ENCODE peak calls at places on chromosomes 5 and 9, in nine cellular contexts. B is tibial nerve, W is HepG2, Z is transverse colon, Q is ovary, C is stomach, P is A549, Y is esophagus muscularis mucosa, G is H1. I is an unnamed sample. For H3K4me1, the result is how much of the 10 kb centered on the place peaks cover.

GRCh38 chr5:119315516-119315949 is 40.3 kb upstream of the TNFAIP8 start:
- DNase-seq in Y (no peak), C (no peak), W (peak), Q (no peak), Z (no peak), P (peak), B (peak), G (no peak), I (no peak)

GRCh38 chr5:77669677-77670076 is 31.2 kb upstream of the OTP start:
- DNase-seq in C (no peak), G (no peak), Q (no peak), Z (no peak), Y (no peak), B (no peak), W (no peak), P (no peak), I (no peak)

GRCh38 chr5:44747396-44747795 is 61.4 kb upstream of the MRPS30 start:
- DNase-seq in C (no peak), G (no peak), P (no peak), Y (no peak), Q (no peak), W (no peak), B (no peak), Z (no peak), I (no peak)

GRCh38 chr5:100595152-100595811 is 60.1 kb downstream of the FAM174A start:
- DNase-seq in Q (no peak), P (peak), Y (no peak), G (no peak), Z (peak), B (no peak), C (peak), W (peak), I (no peak)

GRCh38 chr5:122170630-122171029 is 41.3 kb downstream of the ZNF474 start:
- DNase-seq in W (no peak), G (no peak), C (no peak), Y (no peak), Z (no peak), B (no peak), P (no peak), Q (no peak), I (no peak)

GRCh38 chr5:10563940-10564837 is at the start of gene ANKRD33B:
- DNase-seq in Z (peak), Y (no peak), Q (peak), B (no peak), G (no peak), C (peak), P (peak), W (peak), I (peak)

GRCh38 chr5:139454568-139455290 is 7.8 kb downstream of the ECSCR start:
- DNase-seq in G (no peak), Y (no peak), Z (no peak), P (no peak), C (no peak), Q (peak), W (no peak), B (no peak), I (no peak)

GRCh38 chr5:141439411-141440141 is 9.3 kb downstream of the PCDHGA12 start:
- DNase-seq in C (no peak), W (no peak), Y (no peak), B (no peak), Q (no peak), Z (no peak), G (no peak), P (no peak), I (no peak)

GRCh38 chr9:77710965-77711657 is 63.0 kb upstream of the GNA14 start:
- DNase-seq in Z (no peak), P (no peak), Q (no peak), Y (no peak), G (no peak), C (no peak), W (no peak), B (no peak), I (no peak)

GRCh38 chr5:143879646-143880045 is 67.7 kb downstream of the HMHB1 start:
- DNase-seq in G (no peak), C (no peak), W (peak), Z (no peak), Y (no peak), B (no peak), Q (no peak), P (no peak), I (no peak)

GRCh38 chr9:97531750-97532383 is 30.4 kb downstream of the TMOD1 start:
- DNase-seq in W (no peak), Z (no peak), Q (no peak), G (no peak), B (no peak), C (no peak), P (no peak), Y (no peak), I (no peak)

GRCh38 chr5:151811593-151812321 is 40.0 kb downstream of the G3BP1 start:
- DNase-seq in G (no peak), W (no peak), P (no peak), Z (no peak), B (no peak), Y (no peak), C (no peak), Q (no peak), I (no peak)

GRCh38 chr5:79582186-79582585 is 30.1 kb upstream of the TENT2 start:
- DNase-seq in C (no peak), Q (no peak), W (no peak), P (no peak), Z (no peak), Y (no peak), B (no peak), G (no peak), I (no peak)

GRCh38 chr5:38234737-38235136 is 23.6 kb upstream of the EGFLAM start:
- DNase-seq in Y (no peak), C (no peak), P (no peak), Z (no peak), G (no peak), Q (no peak), B (no peak), W (no peak), I (no peak)

GRCh38 chr9:18791074-18791473 is 241.9 kb downstream of the SAXO1 start:
- DNase-seq in Y (peak), W (peak), P (peak), B (no peak), Z (no peak), Q (no peak), G (peak), C (no peak), I (no peak)

GRCh38 chr9:6562194-6562593 is 83.3 kb downstream of the GLDC start:
- DNase-seq in W (no peak), Y (no peak), Z (no peak), Q (no peak), B (no peak), G (no peak), C (no peak), P (no peak), I (no peak)

GRCh38 chr5:179313849-179314521 is 31.3 kb downstream of the ADAMTS2 start:
- DNase-seq in P (no peak), Y (no peak), Z (peak), G (no peak), C (peak), Q (peak), W (no peak), B (peak), I (peak)

GRCh38 chr9:69513291-69513690 is 158.9 kb downstream of the APBA1 start:
- DNase-seq in Q (no peak), P (no peak), Y (peak), G (no peak), C (no peak), B (no peak), Z (no peak), W (no peak), I (no peak)

GRCh38 chr9:95852059-95853032 is 23.1 kb upstream of the ERCC6L2 start:
- DNase-seq in Y (no peak), C (no peak), W (no peak), Z (no peak), B (no peak), G (no peak), P (peak), Q (no peak), I (no peak)

GRCh38 chr9:87567047-87567446 is 69.4 kb downstream of the DAPK1 start:
- DNase-seq in B (no peak), Q (no peak), Z (no peak), Y (no peak), W (no peak), P (no peak), C (peak), G (no peak), I (no peak)

GRCh38 chr9:78676623-78677022 is 379.7 kb downstream of the PSAT1 start:
- DNase-seq in P (no peak), G (no peak), W (no peak), Z (no peak), Q (no peak), B (no peak), Y (no peak), C (no peak), I (no peak)

GRCh38 chr9:108552459-108553040 is 303.2 kb downstream of the ACTL7B start:
- DNase-seq in B (no peak), Y (peak), Z (peak), C (peak), P (peak), Q (no peak), W (no peak), G (no peak), I (no peak)

GRCh38 chr5:113264061-113264460 is 170.7 kb downstream of the TSSK1B start:
- DNase-seq in Y (no peak), P (no peak), W (no peak), Q (no peak), Z (no peak), G (no peak), C (no peak), B (no peak), I (no peak)

GRCh38 chr9:130288393-130288792 is 22.8 kb downstream of the HMCN2 start:
- DNase-seq in W (no peak), Z (no peak), Y (no peak), G (no peak), P (no peak), Q (peak), C (no peak), B (no peak), I (no peak)

GRCh38 chr9:18893491-18893890 is 139.5 kb downstream of the SAXO1 start:
- DNase-seq in P (no peak), Y (no peak), B (no peak), Z (no peak), W (no peak), Q (no peak), C (no peak), G (no peak), I (no peak)

DNA sequence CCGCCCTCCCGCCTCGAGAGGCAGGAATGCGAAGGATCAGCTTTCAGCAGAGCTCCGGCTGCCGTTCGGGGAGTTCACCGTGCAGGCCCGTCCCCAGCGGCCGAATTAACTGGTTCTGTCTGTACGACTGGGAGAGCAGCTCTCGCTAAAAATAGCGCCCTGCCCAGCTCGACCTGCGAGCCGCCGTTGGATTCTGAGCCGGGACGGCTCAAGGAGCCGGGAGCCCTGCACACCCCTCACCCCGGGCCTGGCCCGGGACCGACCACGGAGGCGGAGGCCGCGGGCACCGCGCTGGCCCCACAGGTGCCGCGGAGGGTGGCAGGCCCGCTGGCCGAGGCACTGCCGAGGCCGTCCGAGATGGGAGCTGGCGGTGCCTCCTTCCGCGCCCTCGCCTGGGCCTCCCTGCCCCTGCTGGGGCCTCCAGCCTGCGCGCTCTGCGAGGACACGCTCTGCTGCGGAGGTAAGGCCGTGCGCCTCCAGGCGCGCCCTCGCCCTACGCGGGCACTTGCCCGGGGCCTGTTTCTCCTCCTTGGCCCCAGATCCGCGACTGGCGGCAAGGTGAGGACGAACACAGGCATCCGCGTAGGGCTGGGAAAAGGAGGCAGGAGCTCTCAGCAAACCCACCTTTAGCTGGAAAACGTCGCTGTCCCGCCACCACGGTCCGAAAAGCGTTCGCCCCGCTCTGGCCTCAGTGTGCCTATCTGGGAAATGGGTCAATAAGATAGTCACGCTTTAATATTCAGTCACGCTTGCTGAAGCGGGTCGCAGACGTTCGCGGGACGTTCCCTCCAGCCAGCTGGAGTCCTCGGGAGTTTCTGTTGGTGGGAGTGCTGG is 53.0 kb upstream of the DAB2IP start:
- DNase-seq in Z (peak), C (peak), W (no peak), G (peak), B (no peak), P (no peak), Y (no peak), Q (peak), I (peak)
- TF ChIP-seq POLR2A in Z (no peak), C (no peak), W (no peak), G (peak), B (no peak), P (no peak), Y (peak), Q (no peak), I (no peak)

DNA sequence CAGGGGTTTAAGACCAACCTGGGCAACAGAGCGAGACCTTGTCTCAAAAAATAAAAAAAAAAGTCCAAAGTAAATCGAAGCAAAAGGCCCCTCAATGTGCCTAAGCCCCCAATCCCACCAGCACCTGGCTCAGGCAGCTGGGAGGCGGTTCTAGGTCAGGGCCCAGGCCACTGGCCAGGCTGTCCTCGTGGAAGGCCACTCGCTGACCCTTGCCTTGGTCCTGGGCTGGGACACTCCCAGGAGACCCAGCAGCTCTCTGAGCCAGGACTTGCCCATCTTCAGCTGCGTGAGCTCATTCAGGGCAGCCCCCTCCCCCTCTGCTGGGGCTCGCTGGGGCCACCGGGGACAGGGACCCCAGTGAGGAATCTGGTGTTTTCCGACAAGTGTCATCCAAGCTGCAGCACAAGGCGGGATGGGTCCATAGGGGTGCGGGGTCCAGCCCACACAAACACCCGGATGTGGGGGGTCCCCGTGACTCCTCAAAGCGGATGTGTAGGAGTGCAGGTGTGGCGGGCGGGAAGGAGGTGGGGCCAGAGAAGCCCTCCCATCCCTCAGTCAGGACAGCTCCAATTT is 4.0 kb downstream of the AGPAT2 start:
- DNase-seq in P (no peak), W (no peak), Y (no peak), B (no peak), Z (no peak), Q (no peak), G (no peak), C (no peak), I (no peak)
- H3K4me1 ChIP-seq in P (under half), W (half or more), Y (under half), B (under half), Z (under half), Q (under half), G (under half), C (under half), I (under half)

GRCh38 chr5:150394103-150394502 is 18.6 kb downstream of the CD74 start:
- DNase-seq in Z (no peak), Q (no peak), G (no peak), W (no peak), Y (no peak), C (no peak), P (no peak), B (no peak), I (no peak)
- TF ChIP-seq EP300 in Z (no peak), Q (no peak), G (no peak), W (no peak), Y (no peak), C (no peak), P (no peak), B (no peak), I (no peak)

DNA sequence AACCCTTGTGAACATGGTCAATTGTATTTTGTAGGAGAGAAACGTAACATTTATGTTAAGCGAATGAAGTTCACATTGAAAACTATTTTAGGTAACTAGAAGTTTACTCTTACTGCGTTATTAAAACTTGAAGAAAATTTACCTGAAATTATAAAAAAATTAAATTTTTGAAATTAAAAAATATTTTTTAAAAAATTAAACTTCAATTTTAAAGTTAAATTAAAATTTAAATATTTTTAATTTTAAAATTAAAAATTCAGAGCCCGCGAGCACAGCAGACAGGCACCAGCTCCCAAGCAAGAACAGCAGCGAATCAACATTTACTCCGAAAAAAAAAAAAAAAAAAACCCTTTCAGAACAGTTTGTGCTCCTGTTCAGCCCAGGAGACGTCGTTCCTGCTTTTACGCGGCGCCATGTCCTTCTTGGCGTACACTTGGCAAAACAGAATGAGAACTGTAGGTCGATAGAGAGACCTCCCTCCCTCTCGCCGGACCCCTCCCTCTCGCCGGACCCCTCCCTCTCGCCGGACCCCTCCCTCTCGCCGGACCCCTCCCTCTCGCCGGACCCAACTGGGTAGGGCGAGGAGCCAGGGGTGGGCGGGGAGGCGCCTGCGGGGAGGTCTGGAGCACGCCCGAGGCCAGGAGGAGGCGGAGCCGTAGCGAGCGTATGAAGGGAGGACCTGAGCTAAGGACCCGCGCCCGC is 235.9 kb downstream of the ROR2 start:
- DNase-seq in B (no peak), Y (no peak), G (peak), C (peak), P (peak), Q (peak), Z (peak), W (no peak), I (no peak)
- TF ChIP-seq POLR2A in B (no peak), Y (no peak), G (peak), C (no peak), P (no peak), Q (no peak), Z (no peak), W (no peak), I (no peak)

GRCh38 chr9:127802576-127803443 is at the start of gene FPGS:
- DNase-seq in P (peak), Q (peak), Z (peak), C (peak), G (peak), B (peak), Y (peak), W (peak), I (peak)
- H3K4me1 ChIP-seq in P (under half), Q (under half), Z (under half), C (under half), G (under half), B (under half), Y (under half), W (under half), I (under half)